ENCODE peak calls at places on chromosomes 2 and 18, in five cellular contexts. Y, A, F, M and W are unnamed samples.

GRCh38 chr2:150594299-150594698 is 106.8 kb upstream of the RND3 start:
- DNase-seq in F (no peak), Y (no peak), A (no peak), M (no peak), W (no peak)

GRCh38 chr18:63758616-63759015 is 16.6 kb upstream of the SERPINB7 start:
- DNase-seq in M (no peak), F (no peak), Y (no peak), A (no peak), W (no peak)

GRCh38 chr2:43049836-43050796 is 176.3 kb downstream of the ZFP36L2 start:
- DNase-seq in A (no peak), Y (no peak), F (no peak), M (no peak), W (no peak)

GRCh38 chr2:148132400-148132799 is 111.5 kb downstream of the MBD5 start:
- DNase-seq in A (no peak), M (no peak), Y (no peak), F (no peak), W (no peak)

GRCh38 chr18:12750076-12750707 is 47.4 kb downstream of the PSMG2 start:
- DNase-seq in Y (no peak), M (peak), A (no peak), F (no peak), W (no peak)

GRCh38 chr2:1731963-1732768 is 12.1 kb downstream of the PXDN start:
- DNase-seq in F (no peak), M (no peak), A (no peak), Y (no peak), W (peak)

GRCh38 chr2:184644685-184645084 is 46.4 kb downstream of the ZNF804A start:
- DNase-seq in A (no peak), F (no peak), M (no peak), Y (no peak), W (peak)

GRCh38 chr2:240319221-240319854 is 116.1 kb upstream of the GPC1 start:
- DNase-seq in Y (no peak), F (no peak), M (no peak), A (no peak), W (peak)

GRCh38 chr2:174362949-174363348 is 28.2 kb downstream of the SP9 start:
- DNase-seq in A (no peak), F (no peak), M (no peak), Y (no peak), W (no peak)

GRCh38 chr2:222613715-222614331 is 42.1 kb downstream of the FARSB start:
- DNase-seq in A (no peak), F (peak), M (no peak), Y (peak), W (peak)

GRCh38 chr2:221034026-221034701 is 537.9 kb downstream of the EPHA4 start:
- DNase-seq in F (no peak), Y (no peak), M (no peak), A (no peak), W (no peak)

GRCh38 chr18:45837283-45838070 is 12.0 kb downstream of the SIGLEC15 start:
- DNase-seq in A (peak), M (no peak), F (no peak), Y (no peak), W (peak)

GRCh38 chr2:109171444-109172334 is 42.7 kb downstream of the SH3RF3 start:
- DNase-seq in A (no peak), F (no peak), M (no peak), Y (no peak), W (peak)

GRCh38 chr18:70207181-70207580 is 1.7 kb upstream of the RTTN start:
- DNase-seq in F (no peak), Y (no peak), A (no peak), M (no peak), W (no peak)

GRCh38 chr2:108363048-108363899 is 14.5 kb upstream of the SULT1C4 start:
- DNase-seq in M (no peak), Y (no peak), A (no peak), F (no peak), W (no peak)

GRCh38 chr2:108911807-108912628 is 77.0 kb downstream of the EDAR start:
- DNase-seq in F (no peak), M (no peak), A (no peak), Y (no peak), W (peak)

GRCh38 chr2:150133623-150134022 is 353.8 kb downstream of the RND3 start:
- DNase-seq in M (peak), Y (peak), A (no peak), F (peak), W (no peak)

GRCh38 chr2:126658910-126659613 is 3.1 kb downstream of the GYPC start:
- DNase-seq in A (no peak), F (no peak), Y (peak), M (peak), W (no peak)

GRCh38 chr2:174485763-174486613 is 841 bp downstream of the GPR155 start:
- DNase-seq in A (no peak), M (no peak), F (no peak), Y (peak), W (peak)

GRCh38 chr2:236646441-236646840 is 76.8 kb downstream of the ACKR3 start:
- DNase-seq in Y (no peak), A (no peak), F (no peak), M (no peak), W (no peak)

GRCh38 chr18:22015156-22015555 is 154.2 kb upstream of the GATA6 start:
- DNase-seq in M (no peak), F (no peak), Y (no peak), A (no peak), W (no peak)

GRCh38 chr18:45891806-45892205 is 66.3 kb downstream of the SIGLEC15 start:
- DNase-seq in A (no peak), F (no peak), Y (no peak), M (no peak), W (no peak)

GRCh38 chr18:56146565-56146964 is 491.8 kb downstream of the TXNL1 start:
- DNase-seq in F (no peak), M (no peak), A (no peak), Y (no peak), W (no peak)

GRCh38 chr2:203225423-203226039 is 13.3 kb upstream of the CYP20A1 start:
- DNase-seq in A (no peak), M (no peak), Y (no peak), F (peak), W (no peak)

DNA sequence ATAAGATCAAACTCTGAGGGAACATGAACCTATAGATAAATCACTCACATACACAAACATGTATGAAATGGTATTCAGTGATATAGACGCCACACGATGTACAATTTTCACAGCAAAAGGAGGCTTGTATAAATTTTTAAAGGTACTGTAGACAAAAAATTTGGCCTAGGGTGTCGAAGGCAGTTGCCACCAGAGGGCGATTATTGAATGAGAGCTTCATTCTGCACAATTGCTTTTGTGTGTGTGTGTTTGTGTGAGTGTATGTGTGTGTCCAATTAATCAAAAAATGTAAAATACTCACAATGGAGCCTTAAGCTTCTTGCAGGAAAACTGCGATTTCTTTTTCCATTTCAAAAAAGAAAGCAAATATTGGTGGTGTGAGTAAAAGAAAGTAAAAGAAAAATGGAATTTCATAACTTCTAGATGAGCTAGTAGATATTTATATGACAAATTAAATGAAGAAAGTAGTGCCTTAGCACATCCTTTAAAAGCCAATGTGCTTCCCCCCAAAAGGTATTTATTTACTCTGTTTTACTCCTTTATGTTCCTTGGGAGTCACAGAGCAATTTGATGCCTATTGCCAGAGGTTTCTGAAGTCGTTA is 800.1 kb downstream of the SATB2 start:
- DNase-seq in Y (peak), A (no peak), F (peak), M (no peak), W (peak)
- TF ChIP-seq GABPA in Y (no peak), A (no peak), F (no peak), M (no peak), W (no peak)

GRCh38 chr2:160077912-160078585 is 15.6 kb upstream of the PLA2R1 start:
- DNase-seq in M (no peak), F (no peak), A (no peak), Y (no peak), W (no peak)
- TF ChIP-seq EP300 in M (no peak), F (no peak), A (no peak), Y (no peak), W (no peak)

DNA sequence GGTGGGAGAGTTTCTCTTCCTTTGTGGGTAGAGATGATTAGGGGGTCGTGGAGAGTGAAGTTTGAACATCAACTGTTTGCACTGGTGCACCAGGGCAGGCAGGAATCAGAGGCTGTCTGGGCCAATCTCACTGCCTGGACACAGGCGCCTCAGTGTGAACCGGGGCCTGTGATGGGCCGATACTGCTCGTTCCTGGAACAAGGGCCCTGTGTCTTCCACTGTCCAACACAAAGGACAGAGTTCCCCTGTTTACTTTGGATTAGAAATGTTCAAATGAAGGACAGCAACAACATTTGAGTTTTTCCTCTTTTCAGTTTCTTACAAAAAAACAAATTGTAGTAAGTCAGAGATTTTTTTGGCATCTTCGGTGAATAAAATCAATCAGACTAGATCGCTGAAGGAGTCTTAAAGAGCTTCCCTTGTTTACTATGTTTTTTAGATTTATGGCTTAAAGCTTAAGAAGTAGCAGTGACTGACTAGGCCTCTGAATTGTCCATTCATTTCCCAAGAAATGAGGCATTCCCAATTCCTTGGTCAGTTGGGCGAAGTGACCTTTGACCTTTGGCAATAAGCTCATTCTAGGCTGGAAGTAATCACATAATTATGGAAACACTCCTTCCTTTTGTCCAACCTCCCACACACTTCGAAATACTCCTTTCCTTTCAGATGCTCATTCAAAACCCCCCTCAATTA is 11.6 kb upstream of the TGFA start:
- DNase-seq in Y (no peak), F (peak), A (no peak), M (no peak), W (no peak)
- TF ChIP-seq GABPA in Y (no peak), F (no peak), A (no peak), M (no peak), W (no peak)

DNA sequence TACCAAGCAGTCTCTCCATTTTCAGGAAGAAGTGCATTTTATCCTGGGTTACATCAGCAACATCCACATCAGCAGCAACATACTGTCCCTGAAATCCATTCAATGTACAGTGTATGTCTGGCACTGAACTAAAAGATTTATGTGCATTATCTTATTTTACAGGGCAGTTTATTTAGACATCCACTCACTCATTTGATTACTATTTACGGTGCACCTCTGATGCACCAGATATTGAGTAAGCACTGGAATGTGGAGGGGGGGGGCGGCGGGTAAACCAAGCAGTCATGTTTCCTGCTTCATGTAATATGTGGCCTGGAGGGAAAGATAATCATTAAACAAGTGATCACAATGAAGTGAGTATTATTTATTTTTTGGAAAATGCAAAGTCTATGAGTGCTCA is 1128.2 kb downstream of the BCL11A start:
- DNase-seq in Y (no peak), A (no peak), M (no peak), F (no peak), W (no peak)
- TF ChIP-seq EP300 in Y (no peak), A (no peak), M (no peak), F (no peak), W (no peak)

GRCh38 chr2:38095655-38095995 is 19.7 kb upstream of the CYP1B1 start:
- DNase-seq in F (no peak), Y (no peak), M (no peak), A (no peak), W (no peak)
- TF ChIP-seq GABPA in F (no peak), Y (no peak), M (no peak), A (no peak), W (no peak)

GRCh38 chr2:74860079-74860478 is 26.2 kb downstream of the HK2 start:
- DNase-seq in M (no peak), Y (no peak), F (no peak), A (no peak), W (no peak)
- TF ChIP-seq EP300 in M (no peak), Y (no peak), F (no peak), A (no peak), W (no peak)